ENCODE peak calls at places on chromosomes 3 and 15, in eight cellular contexts. A is uterus, U is mucosa of descending colon, M is OCI-LY7, E is IMR-90, J is iPS DF 6.9, P is osteoblast, C is neuronal stem cell. Z is an unnamed sample. For H3K4me1, the result is how much of the 10 kb centered on the place peaks cover.

GRCh38 chr3:115692887-115693524 is 69.7 kb downstream of the GAP43 start:
- DNase-seq in A (peak), U (peak), M (peak), E (peak), J (peak), P (peak), C (peak), Z (peak)

GRCh38 chr15:57915827-57916531 is 149.5 kb downstream of the ALDH1A2 start:
- DNase-seq in A (no peak), U (no peak), M (no peak), E (no peak), J (no peak), P (no peak), C (no peak), Z (no peak)

GRCh38 chr3:58560771-58561311 is 16.4 kb downstream of the FAM107A start:
- DNase-seq in A (no peak), U (no peak), M (peak), E (peak), J (peak), P (peak), C (peak), Z (peak)

GRCh38 chr3:138946554-138947302 is at the start of the genes FOXL2 and FOXL2NB:
- DNase-seq in A (peak), U (no peak), M (no peak), E (peak), J (no peak), P (no peak), C (peak), Z (peak)

GRCh38 chr15:63582179-63582578 is 15.0 kb upstream of the FBXL22 start:
- DNase-seq in A (no peak), U (no peak), M (no peak), E (no peak), J (no peak), P (no peak), C (no peak), Z (no peak)

GRCh38 chr3:128344046-128344368 is 122.7 kb downstream of the DNAJB8 start:
- DNase-seq in A (no peak), U (no peak), M (no peak), E (no peak), J (no peak), P (no peak), C (no peak), Z (no peak)

GRCh38 chr15:57003418-57003817 is 85.0 kb downstream of the TCF12 start:
- DNase-seq in A (no peak), U (no peak), M (no peak), E (peak), J (no peak), P (peak), C (no peak), Z (no peak)

GRCh38 chr15:86834115-86834863 is 754.6 kb downstream of the AGBL1 start:
- DNase-seq in A (no peak), U (no peak), M (no peak), E (no peak), J (no peak), P (no peak), C (no peak), Z (no peak)

GRCh38 chr3:141764041-141764440 is 833 bp downstream of the GRK7 start:
- DNase-seq in A (no peak), U (no peak), M (no peak), E (no peak), J (no peak), P (no peak), C (no peak), Z (no peak)

GRCh38 chr3:143895805-143896204 is 47.5 kb upstream of the SLC9A9 start:
- DNase-seq in A (no peak), U (no peak), M (peak), E (peak), J (no peak), P (no peak), C (no peak), Z (no peak)

GRCh38 chr3:194032828-194033435 is 103.0 kb upstream of the HES1 start:
- DNase-seq in A (no peak), U (no peak), M (peak), E (no peak), J (no peak), P (no peak), C (no peak), Z (peak)

GRCh38 chr3:41053220-41053619 is 146.1 kb upstream of the CTNNB1 start:
- DNase-seq in A (no peak), U (no peak), M (no peak), E (no peak), J (no peak), P (no peak), C (no peak), Z (no peak)

GRCh38 chr3:81823882-81824395 is 62.5 kb upstream of the GBE1 start:
- DNase-seq in A (no peak), U (no peak), M (peak), E (no peak), J (no peak), P (no peak), C (no peak), Z (no peak)

GRCh38 chr3:71503525-71504249 is 79.8 kb downstream of the FOXP1 start:
- DNase-seq in A (no peak), U (no peak), M (no peak), E (peak), J (no peak), P (no peak), C (no peak), Z (no peak)

GRCh38 chr15:67407709-67408257 is 113.1 kb upstream of the C15orf61 start:
- DNase-seq in A (no peak), U (no peak), M (no peak), E (no peak), J (no peak), P (no peak), C (no peak), Z (no peak)

GRCh38 chr3:139630532-139630931 is 47.2 kb downstream of the NMNAT3 start:
- DNase-seq in A (no peak), U (no peak), M (no peak), E (no peak), J (no peak), P (no peak), C (no peak), Z (no peak)

GRCh38 chr3:136952292-136952691 is 5.5 kb upstream of the IL20RB start:
- DNase-seq in A (no peak), U (no peak), M (no peak), E (peak), J (no peak), P (no peak), C (no peak), Z (peak)

GRCh38 chr15:98063871-98064270 is 103.4 kb downstream of the ARRDC4 start:
- DNase-seq in A (no peak), U (no peak), M (no peak), E (no peak), J (no peak), P (no peak), C (no peak), Z (no peak)

GRCh38 chr15:101675796-101676582 is 23.8 kb upstream of the TM2D3 start:
- DNase-seq in A (no peak), U (no peak), M (no peak), E (peak), J (no peak), P (peak), C (peak), Z (peak)

GRCh38 chr15:100114100-100114499 is 227.7 kb downstream of the ADAMTS17 start:
- DNase-seq in A (peak), U (no peak), M (no peak), E (peak), J (no peak), P (peak), C (no peak), Z (no peak)

GRCh38 chr15:61390138-61390537 is 161.0 kb upstream of the RORA start:
- DNase-seq in A (no peak), U (no peak), M (no peak), E (no peak), J (no peak), P (no peak), C (no peak), Z (no peak)

GRCh38 chr3:144652573-144652972 is 681.0 kb downstream of the DIPK2A start:
- DNase-seq in A (no peak), U (no peak), M (no peak), E (peak), J (no peak), P (no peak), C (no peak), Z (no peak)

GRCh38 chr3:139534444-139534812 is 5.1 kb downstream of the RBP1 start:
- DNase-seq in A (peak), U (no peak), M (no peak), E (peak), J (no peak), P (peak), C (no peak), Z (no peak)

GRCh38 chr15:69951511-69952209 is 146.1 kb downstream of the TLE3 start:
- DNase-seq in A (no peak), U (no peak), M (no peak), E (peak), J (no peak), P (no peak), C (no peak), Z (no peak)

GRCh38 chr3:73228425-73228824 is 167.0 kb downstream of the EBLN2 start:
- DNase-seq in A (no peak), U (no peak), M (no peak), E (no peak), J (no peak), P (no peak), C (no peak), Z (no peak)

DNA sequence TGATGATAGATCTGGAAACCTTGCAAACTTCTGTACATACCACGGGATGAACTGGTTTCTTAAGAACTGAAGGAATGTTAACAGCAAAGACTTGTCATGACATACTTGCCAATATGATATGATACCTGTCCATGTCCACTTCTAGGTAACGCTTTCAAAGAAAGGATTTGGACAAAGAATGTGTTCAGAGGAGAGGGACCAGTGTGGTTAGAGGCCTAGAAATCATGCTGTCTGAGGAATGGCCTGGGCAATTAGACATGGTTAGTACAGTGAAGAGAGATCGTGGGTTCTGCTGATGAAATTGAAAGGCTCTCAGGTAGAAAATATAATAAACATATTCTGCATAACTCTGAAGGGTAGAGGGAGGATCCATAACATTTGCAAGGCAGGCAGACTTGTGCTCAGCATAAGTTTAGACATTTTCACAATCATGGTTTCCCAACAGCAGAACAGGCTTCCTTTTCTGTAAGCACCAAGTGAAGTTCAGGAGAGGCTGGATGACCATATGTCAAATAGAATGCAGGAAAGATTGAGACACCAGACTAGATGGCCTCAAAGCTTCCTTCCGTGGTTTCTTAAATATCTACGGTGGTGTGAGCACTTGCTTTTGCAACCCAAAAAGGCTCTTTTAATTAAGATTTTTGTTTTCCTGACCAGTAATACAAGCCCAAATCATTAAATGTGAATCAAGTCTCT is 39.9 kb downstream of the TGFBR2 start:
- DNase-seq in A (no peak), U (no peak), M (no peak), E (no peak), J (no peak), P (no peak), C (no peak), Z (no peak)
- H3K4me1 ChIP-seq in A (under half), U (under half), M (half or more), E (under half), J (under half), P (under half), C (under half), Z (under half)

DNA sequence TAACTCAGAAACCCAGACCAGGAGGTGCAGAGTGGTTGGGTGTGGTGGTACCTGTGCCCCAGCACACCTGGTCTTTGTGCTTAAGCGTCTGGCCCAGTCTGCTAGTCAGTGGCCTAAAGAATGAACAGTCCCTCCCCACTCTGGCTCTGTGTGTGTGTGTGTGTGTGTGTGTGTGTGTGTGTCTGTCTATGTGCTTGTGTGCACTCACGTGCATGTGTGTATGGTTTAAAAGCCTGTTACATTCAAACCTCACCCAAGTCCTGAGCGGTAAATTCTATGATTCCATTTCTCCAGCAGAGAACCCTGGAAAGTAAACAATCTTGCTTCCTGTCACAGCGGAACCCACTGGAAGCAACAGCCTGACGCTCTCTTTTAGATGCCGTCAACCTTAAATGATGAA is 34.2 kb downstream of the EDEM1 start:
- DNase-seq in A (no peak), U (no peak), M (no peak), E (no peak), J (no peak), P (no peak), C (no peak), Z (no peak)
- H3K4me1 ChIP-seq in A (under half), U (under half), M (under half), E (under half), J (under half), P (under half), C (under half), Z (under half)

GRCh38 chr3:157156844-157157635 is 2.9 kb downstream of the CCNL1 start:
- DNase-seq in A (no peak), U (no peak), M (no peak), E (peak), J (no peak), P (no peak), C (no peak), Z (peak)
- H3K4me1 ChIP-seq in A (under half), U (under half), M (half or more), E (under half), J (under half), P (under half), C (under half), Z (under half)

GRCh38 chr3:32285910-32286309 is 47.4 kb downstream of the CMTM8 start:
- DNase-seq in A (no peak), U (no peak), M (peak), E (no peak), J (no peak), P (no peak), C (no peak), Z (no peak)

GRCh38 chr3:32293908-32294307 is 55.4 kb downstream of the CMTM8 start:
- DNase-seq in A (no peak), U (no peak), M (no peak), E (no peak), J (no peak), P (no peak), C (no peak), Z (no peak)

GRCh38 chr3:32292085-32292796 is 53.8 kb downstream of the CMTM8 start:
- DNase-seq in A (no peak), U (no peak), M (no peak), E (no peak), J (no peak), P (no peak), C (no peak), Z (no peak)

GRCh38 chr3:32288819-32289218 is 50.3 kb downstream of the CMTM8 start:
- DNase-seq in A (no peak), U (no peak), M (peak), E (no peak), J (no peak), P (peak), C (no peak), Z (no peak)

DNA sequence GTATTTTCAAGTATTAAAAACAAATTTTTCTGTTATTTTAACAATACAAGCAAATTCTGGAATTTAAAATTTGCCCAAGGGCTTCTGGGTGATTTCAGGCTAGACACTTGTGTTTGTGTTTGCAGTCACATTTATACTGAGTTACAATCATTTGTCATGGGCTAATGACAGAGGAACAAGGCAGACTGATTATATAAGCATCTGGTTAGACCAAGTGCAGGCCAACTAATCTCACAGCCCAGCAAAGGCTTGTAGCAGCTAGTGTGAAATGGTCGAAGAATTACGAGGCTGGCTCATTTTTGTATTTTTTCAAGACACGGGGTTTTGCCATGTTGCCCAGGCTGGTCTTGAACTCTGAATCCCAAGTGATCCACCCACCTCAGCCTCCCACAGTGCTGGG is 52.1 kb downstream of the CMTM8 start:
- DNase-seq in A (no peak), U (no peak), M (no peak), E (no peak), J (no peak), P (no peak), C (no peak), Z (no peak)
- H3K4me1 ChIP-seq in A (under half), U (under half), M (under half), E (under half), J (under half), P (under half), C (under half), Z (under half)

DNA sequence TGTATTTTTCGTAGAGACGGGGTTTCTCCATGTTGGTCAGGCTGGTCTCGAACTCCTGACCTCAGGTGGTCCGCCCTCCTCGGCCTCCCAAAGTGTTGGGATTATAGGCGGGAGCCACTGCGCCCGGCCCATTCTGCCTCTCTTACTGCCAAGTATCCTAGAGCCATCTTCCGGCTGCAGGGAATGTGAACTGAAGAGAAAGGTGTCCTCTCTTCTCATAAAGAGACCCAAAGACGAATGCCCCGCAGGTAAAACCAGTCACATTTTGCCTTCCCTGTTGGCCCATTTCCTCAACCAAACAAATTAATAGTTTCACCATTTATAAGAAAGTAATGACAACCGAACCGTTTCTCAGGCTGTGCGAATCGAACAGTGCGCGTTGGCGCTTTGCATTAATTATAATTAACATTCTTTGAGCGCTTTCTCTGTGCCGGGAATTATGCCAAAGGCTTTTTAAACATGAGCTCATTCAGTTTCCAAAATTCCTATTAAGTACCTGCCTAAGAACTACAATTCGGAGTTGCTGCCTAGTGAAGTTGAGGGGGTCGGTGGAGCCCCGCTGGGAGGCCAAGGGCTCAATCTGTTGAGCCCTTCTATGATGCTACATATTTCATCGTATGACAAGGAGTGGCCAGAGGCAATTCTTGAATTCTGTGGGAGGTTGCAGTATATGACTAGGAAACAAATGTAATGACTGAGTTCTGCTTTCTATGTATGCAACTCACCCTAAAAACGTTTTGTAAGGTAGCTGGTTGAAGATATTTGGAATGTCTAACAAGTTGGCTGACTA is 819 bp upstream of the RPL24 start:
- DNase-seq in A (no peak), U (no peak), M (no peak), E (no peak), J (no peak), P (peak), C (no peak), Z (no peak)
- H3K4me1 ChIP-seq in A (under half), U (under half), M (under half), E (under half), J (under half), P (under half), C (under half), Z (under half)

DNA sequence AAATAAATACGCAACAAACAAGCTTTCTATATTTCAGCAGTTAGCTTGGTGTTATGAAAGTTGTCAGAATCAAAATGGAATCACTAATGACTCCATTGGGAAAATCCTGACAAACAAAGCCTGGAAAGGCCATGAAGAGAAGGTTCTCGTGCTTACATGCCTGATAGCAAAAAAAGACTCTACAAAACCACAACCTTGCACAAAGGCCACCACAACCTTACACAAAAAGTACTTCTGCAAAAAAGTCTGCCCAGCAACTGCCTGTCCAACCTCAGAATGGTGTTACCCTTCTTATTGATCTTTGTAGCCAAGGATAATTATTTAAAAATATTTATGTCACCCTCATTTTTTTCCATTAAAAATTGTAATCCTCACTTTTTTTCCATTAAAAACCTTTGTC is 14.4 kb upstream of the PLSCR1 start:
- DNase-seq in A (no peak), U (no peak), M (no peak), E (no peak), J (no peak), P (no peak), C (no peak), Z (no peak)
- H3K4me1 ChIP-seq in A (under half), U (under half), M (under half), E (under half), J (under half), P (under half), C (under half), Z (under half)

GRCh38 chr3:4986175-4986610 is 7.0 kb downstream of the BHLHE40 start:
- DNase-seq in A (no peak), U (no peak), M (no peak), E (peak), J (no peak), P (peak), C (no peak), Z (no peak)
- H3K4me1 ChIP-seq in A (under half), U (under half), M (under half), E (under half), J (under half), P (half or more), C (under half), Z (under half)

Z was measured in mesendoderm.